ENCODE peak calls at places on chromosomes 2 and 18, in seven cellular contexts. One of them, this sample, is unnamed.

GRCh38 chr2:240713071-240713927 is 21.6 kb downstream of the AQP12A start:
- DNase-seq in RCC 7860: no peak
- DNase-seq in BE2C: no peak
- DNase-seq in RWPE1: no peak
- DNase-seq in neuronal stem cell: no peak
- DNase-seq in NCI-H2081: no peak
- DNase-seq in T-helper 1 cell: no peak
- DNase-seq in this sample: no peak

GRCh38 chr2:128986026-128986720 is 667.5 kb upstream of the HS6ST1 start:
- DNase-seq in NCI-H2081: no peak
- DNase-seq in RWPE1: no peak
- DNase-seq in BE2C: no peak
- DNase-seq in RCC 7860: no peak
- DNase-seq in T-helper 1 cell: no peak
- DNase-seq in neuronal stem cell: no peak
- DNase-seq in this sample: no peak

GRCh38 chr18:50523165-50523564 is 36.7 kb upstream of the MAPK4 start:
- DNase-seq in neuronal stem cell: no peak
- DNase-seq in RWPE1: no peak
- DNase-seq in T-helper 1 cell: no peak
- DNase-seq in RCC 7860: no peak
- DNase-seq in NCI-H2081: no peak
- DNase-seq in BE2C: no peak
- DNase-seq in this sample: no peak

GRCh38 chr18:5237083-5237722 is 40.1 kb upstream of the AKAIN1 start:
- DNase-seq in T-helper 1 cell: no peak
- DNase-seq in RWPE1: peak
- DNase-seq in BE2C: no peak
- DNase-seq in RCC 7860: no peak
- DNase-seq in NCI-H2081: peak
- DNase-seq in neuronal stem cell: peak
- DNase-seq in this sample: no peak

GRCh38 chr2:150271952-150272351 is 215.5 kb downstream of the RND3 start:
- DNase-seq in T-helper 1 cell: no peak
- DNase-seq in BE2C: no peak
- DNase-seq in NCI-H2081: no peak
- DNase-seq in RWPE1: peak
- DNase-seq in RCC 7860: peak
- DNase-seq in neuronal stem cell: no peak
- DNase-seq in this sample: no peak

GRCh38 chr2:205700331-205701132 is 18.2 kb downstream of the NRP2 start:
- DNase-seq in BE2C: no peak
- DNase-seq in neuronal stem cell: no peak
- DNase-seq in RWPE1: no peak
- DNase-seq in RCC 7860: peak
- DNase-seq in NCI-H2081: no peak
- DNase-seq in T-helper 1 cell: no peak
- DNase-seq in this sample: no peak

GRCh38 chr2:238471-239268 is 25.2 kb downstream of the SH3YL1 start:
- DNase-seq in NCI-H2081: no peak
- DNase-seq in BE2C: no peak
- DNase-seq in neuronal stem cell: no peak
- DNase-seq in RCC 7860: no peak
- DNase-seq in RWPE1: no peak
- DNase-seq in T-helper 1 cell: no peak
- DNase-seq in this sample: no peak

GRCh38 chr2:85727798-85728197 is 26.0 kb upstream of the ATOH8 start:
- DNase-seq in neuronal stem cell: no peak
- DNase-seq in BE2C: no peak
- DNase-seq in NCI-H2081: no peak
- DNase-seq in T-helper 1 cell: no peak
- DNase-seq in RWPE1: no peak
- DNase-seq in RCC 7860: no peak
- DNase-seq in this sample: no peak

GRCh38 chr2:85590950-85591349 is 4.6 kb upstream of the RNF181 start:
- DNase-seq in BE2C: no peak
- DNase-seq in NCI-H2081: no peak
- DNase-seq in T-helper 1 cell: no peak
- DNase-seq in RWPE1: no peak
- DNase-seq in neuronal stem cell: no peak
- DNase-seq in RCC 7860: no peak
- DNase-seq in this sample: no peak

GRCh38 chr2:205877501-205877900 is 195.2 kb downstream of the NRP2 start:
- DNase-seq in RWPE1: no peak
- DNase-seq in BE2C: no peak
- DNase-seq in T-helper 1 cell: no peak
- DNase-seq in NCI-H2081: no peak
- DNase-seq in neuronal stem cell: no peak
- DNase-seq in RCC 7860: no peak
- DNase-seq in this sample: no peak

This sample was measured in SJCRH30.